ENCODE peak calls at places on chromosomes 11 and 22, in six cellular contexts. W, D, N, U, F and C are unnamed samples.

GRCh38 chr11:45556851-45557707 is 108.3 kb downstream of the CHST1 start:
- DNase-seq in W (peak), D (no peak), N (no peak), U (peak), F (no peak), C (no peak)

GRCh38 chr22:25153961-25154685 is 45.5 kb upstream of the CRYBB3 start:
- DNase-seq in W (peak), D (peak), N (peak), U (peak), F (no peak), C (no peak)

GRCh38 chr11:28836285-28837081 is 728.3 kb downstream of the METTL15 start:
- DNase-seq in W (peak), D (peak), N (peak), U (no peak), F (no peak), C (no peak)

GRCh38 chr11:95256204-95256819 is 25.3 kb upstream of the SESN3 start:
- DNase-seq in W (no peak), D (no peak), N (no peak), U (no peak), F (no peak), C (no peak)

GRCh38 chr11:107598225-107599139 is 7.5 kb downstream of the ELMOD1 start:
- DNase-seq in W (no peak), D (peak), N (no peak), U (peak), F (no peak), C (no peak)

GRCh38 chr11:77351281-77351905 is 49.9 kb upstream of the GDPD4 start:
- DNase-seq in W (no peak), D (no peak), N (no peak), U (no peak), F (no peak), C (no peak)

GRCh38 chr22:29773233-29773632 is 6.1 kb downstream of the UQCR10 start:
- DNase-seq in W (no peak), D (peak), N (peak), U (no peak), F (no peak), C (no peak)

GRCh38 chr22:41998361-41999261 is at the start of gene WBP2NL:
- DNase-seq in W (peak), D (peak), N (peak), U (peak), F (peak), C (no peak)

GRCh38 chr11:21121991-21122390 is 452.6 kb downstream of the NELL1 start:
- DNase-seq in W (no peak), D (no peak), N (no peak), U (no peak), F (no peak), C (no peak)

GRCh38 chr11:16136792-16137395 is 219.5 kb downstream of the SOX6 start:
- DNase-seq in W (no peak), D (no peak), N (no peak), U (no peak), F (no peak), C (no peak)

GRCh38 chr11:56705784-56706396 is 7.0 kb downstream of the OR9G1 start:
- DNase-seq in W (no peak), D (no peak), N (no peak), U (no peak), F (no peak), C (no peak)

GRCh38 chr22:24430431-24431308 is 3.3 kb downstream of the ADORA2A start:
- DNase-seq in W (no peak), D (no peak), N (no peak), U (no peak), F (no peak), C (no peak)

GRCh38 chr11:77993902-77994301 is 566 bp downstream of the INTS4 start:
- DNase-seq in W (no peak), D (no peak), N (no peak), U (peak), F (no peak), C (no peak)

GRCh38 chr22:46798366-46799057 is 36.1 kb downstream of the TBC1D22A start:
- DNase-seq in W (peak), D (peak), N (peak), U (peak), F (peak), C (peak)

GRCh38 chr11:114358711-114359110 is 41.6 kb downstream of the C11orf71 start:
- DNase-seq in W (no peak), D (peak), N (no peak), U (no peak), F (no peak), C (no peak)

GRCh38 chr22:19871845-19872778 is 17.4 kb upstream of the GNB1L start:
- DNase-seq in W (no peak), D (no peak), N (no peak), U (no peak), F (no peak), C (peak)